ENCODE peak calls at places on chromosomes 5 and 9, in six cellular contexts. F is progenitor cell of endocrine pancreas; J is HS-27A; W is ACHN; I is HFFc6; E is activated naive CD8-positive, alpha-beta T cell treated with anti-CD3 and anti-CD28 coated beads, Interleukin-2, amount 50 U/mL, for 24 hours. O is an unnamed sample.

GRCh38 chr9:115396071-115396529 is 278.1 kb upstream of the TNC start:
- DNase-seq in F (no peak), J (no peak), W (no peak), I (no peak), E (no peak), O (no peak)

GRCh38 chr9:86721843-86722705 is 225.2 kb downstream of the GAS1 start:
- DNase-seq in F (no peak), J (peak), W (peak), I (peak), E (no peak), O (peak)

GRCh38 chr5:125750538-125751186 is 672.5 kb upstream of the GRAMD2B start:
- DNase-seq in F (no peak), J (no peak), W (no peak), I (no peak), E (no peak), O (no peak)

GRCh38 chr5:119596046-119596445 is 33.3 kb upstream of the FAM170A start:
- DNase-seq in F (no peak), J (no peak), W (no peak), I (no peak), E (no peak), O (no peak)

GRCh38 chr9:111527347-111527746 is 2.4 kb downstream of the ZNF483 start:
- DNase-seq in F (no peak), J (no peak), W (no peak), I (no peak), E (no peak), O (no peak)

GRCh38 chr9:129406278-129407225 is 214.3 kb downstream of the C9orf50 start:
- DNase-seq in F (no peak), J (no peak), W (peak), I (no peak), E (no peak), O (no peak)

GRCh38 chr9:21589344-21590056 is 107.4 kb upstream of the IFNE start:
- DNase-seq in F (no peak), J (no peak), W (no peak), I (no peak), E (no peak), O (no peak)

GRCh38 chr9:99966720-99967119 is 60.3 kb downstream of the STX17 start:
- DNase-seq in F (no peak), J (peak), W (peak), I (no peak), E (no peak), O (no peak)

GRCh38 chr9:73050062-73050814 is 97.4 kb upstream of the ALDH1A1 start:
- DNase-seq in F (no peak), J (no peak), W (no peak), I (peak), E (no peak), O (no peak)

GRCh38 chr5:98771389-98772109 is 1.9 kb upstream of the RGMB start:
- DNase-seq in F (peak), J (no peak), W (peak), I (peak), E (peak), O (peak)